ENCODE peak calls at places on chromosome 5, in six cellular contexts. One of them, this sample, is unnamed.

GRCh38 chr5:68337235-68337634 is 121.7 kb downstream of the PIK3R1 start:
- DNase-seq in upper lobe of right lung: no peak
- DNase-seq in IMR-90: no peak
- DNase-seq in uterus: no peak
- DNase-seq in PC-3: no peak
- DNase-seq in transverse colon: no peak
- DNase-seq in this sample: no peak

GRCh38 chr5:95961617-95962474 is at the start of gene ELL2:
- DNase-seq in uterus: peak; percentile 94
- DNase-seq in PC-3: peak; percentile 93
- DNase-seq in upper lobe of right lung: peak; percentile 100
- DNase-seq in IMR-90: peak; percentile 98
- DNase-seq in transverse colon: peak; percentile 100
- DNase-seq in this sample: peak; percentile 84

GRCh38 chr5:154756203-154756870 is 1.2 kb downstream of the LARP1 start:
- DNase-seq in IMR-90: no peak
- DNase-seq in uterus: peak; percentile 33
- DNase-seq in transverse colon: peak; percentile 60
- DNase-seq in PC-3: no peak
- DNase-seq in upper lobe of right lung: peak; percentile 83
- DNase-seq in this sample: no peak

GRCh38 chr5:173108914-173109313 is 35.4 kb upstream of the BNIP1 start:
- DNase-seq in IMR-90: no peak
- DNase-seq in transverse colon: no peak
- DNase-seq in uterus: no peak
- DNase-seq in PC-3: no peak
- DNase-seq in upper lobe of right lung: no peak
- DNase-seq in this sample: no peak

GRCh38 chr5:1885476-1885755 is 2.7 kb upstream of the IRX4 start:
- DNase-seq in IMR-90: no peak
- DNase-seq in PC-3: no peak
- DNase-seq in uterus: no peak
- DNase-seq in transverse colon: no peak
- DNase-seq in upper lobe of right lung: no peak
- DNase-seq in this sample: no peak

GRCh38 chr5:131825404-131826013 is 28.7 kb upstream of the FNIP1 start:
- DNase-seq in PC-3: no peak
- DNase-seq in uterus: no peak
- DNase-seq in upper lobe of right lung: no peak
- DNase-seq in IMR-90: no peak
- DNase-seq in transverse colon: no peak
- DNase-seq in this sample: no peak

GRCh38 chr5:158531899-158532298 is 567.8 kb downstream of the EBF1 start:
- DNase-seq in transverse colon: no peak
- DNase-seq in PC-3: no peak
- DNase-seq in upper lobe of right lung: no peak
- DNase-seq in IMR-90: no peak
- DNase-seq in uterus: no peak
- DNase-seq in this sample: no peak

GRCh38 chr5:84248013-84248412 is 136.7 kb downstream of the EDIL3 start:
- DNase-seq in PC-3: peak; percentile 70
- DNase-seq in transverse colon: no peak
- DNase-seq in upper lobe of right lung: no peak
- DNase-seq in uterus: no peak
- DNase-seq in IMR-90: no peak
- DNase-seq in this sample: no peak

GRCh38 chr5:132775439-132776076 is 1.5 kb downstream of the SEPTIN8 start:
- DNase-seq in uterus: no peak
- DNase-seq in PC-3: no peak
- DNase-seq in upper lobe of right lung: no peak
- DNase-seq in IMR-90: no peak
- DNase-seq in transverse colon: no peak
- DNase-seq in this sample: no peak

GRCh38 chr5:66967102-66967501 is 229.5 kb downstream of the CD180 start:
- DNase-seq in uterus: no peak
- DNase-seq in upper lobe of right lung: no peak
- DNase-seq in transverse colon: no peak
- DNase-seq in IMR-90: peak; percentile 86
- DNase-seq in PC-3: no peak
- DNase-seq in this sample: no peak

GRCh38 chr5:395156-395920 is 47.6 kb upstream of the EXOC3 start:
- DNase-seq in PC-3: peak; percentile 51
- DNase-seq in transverse colon: no peak
- DNase-seq in IMR-90: peak; percentile 94
- DNase-seq in uterus: no peak
- DNase-seq in upper lobe of right lung: peak; percentile 53
- DNase-seq in this sample: peak; percentile 91

GRCh38 chr5:128304121-128304520 is 220.6 kb downstream of the SLC12A2 start:
- DNase-seq in IMR-90: peak; percentile 73
- DNase-seq in transverse colon: no peak
- DNase-seq in uterus: no peak
- DNase-seq in upper lobe of right lung: no peak
- DNase-seq in PC-3: peak; percentile 22
- DNase-seq in this sample: no peak

GRCh38 chr5:91339053-91339710 is 43.9 kb downstream of the ARRDC3 start:
- DNase-seq in transverse colon: no peak
- DNase-seq in uterus: no peak
- DNase-seq in upper lobe of right lung: no peak
- DNase-seq in PC-3: no peak
- DNase-seq in IMR-90: peak; percentile 22
- DNase-seq in this sample: peak; percentile 19

GRCh38 chr5:65952259-65952658 is 25.9 kb downstream of the ERBIN start:
- DNase-seq in upper lobe of right lung: no peak
- DNase-seq in PC-3: no peak
- DNase-seq in transverse colon: no peak
- DNase-seq in uterus: no peak
- DNase-seq in IMR-90: no peak
- DNase-seq in this sample: no peak

GRCh38 chr5:143649869-143650268 is 162.1 kb upstream of the HMHB1 start:
- DNase-seq in transverse colon: no peak
- DNase-seq in upper lobe of right lung: no peak
- DNase-seq in PC-3: no peak
- DNase-seq in uterus: no peak
- DNase-seq in IMR-90: peak; percentile 21
- DNase-seq in this sample: peak; percentile 53

GRCh38 chr5:128414469-128414868 is 123.6 kb downstream of the FBN2 start:
- DNase-seq in PC-3: no peak
- DNase-seq in uterus: no peak
- DNase-seq in IMR-90: no peak
- DNase-seq in upper lobe of right lung: no peak
- DNase-seq in transverse colon: no peak
- DNase-seq in this sample: no peak

GRCh38 chr5:150672237-150672883 is 11.3 kb downstream of the MYOZ3 start:
- DNase-seq in upper lobe of right lung: peak; percentile 75
- DNase-seq in IMR-90: no peak
- DNase-seq in transverse colon: no peak
- DNase-seq in uterus: peak; percentile 50
- DNase-seq in PC-3: peak; percentile 24
- DNase-seq in this sample: no peak

GRCh38 chr5:144203750-144204596 is 33.3 kb downstream of the KCTD16 start:
- DNase-seq in upper lobe of right lung: no peak
- DNase-seq in PC-3: peak; percentile 73
- DNase-seq in uterus: peak; percentile 20
- DNase-seq in IMR-90: peak; percentile 82
- DNase-seq in transverse colon: peak; percentile 12
- DNase-seq in this sample: peak; percentile 30

GRCh38 chr5:157328277-157328912 is 62.5 kb downstream of the CYFIP2 start:
- DNase-seq in IMR-90: peak; percentile 81
- DNase-seq in upper lobe of right lung: no peak
- DNase-seq in PC-3: peak; percentile 90
- DNase-seq in transverse colon: peak; percentile 58
- DNase-seq in uterus: peak; percentile 59
- DNase-seq in this sample: peak; percentile 12

GRCh38 chr5:65480306-65480865 is 1.3 kb downstream of the ADAMTS6 start:
- DNase-seq in upper lobe of right lung: peak; percentile 76
- DNase-seq in IMR-90: peak; percentile 93
- DNase-seq in PC-3: peak; percentile 43
- DNase-seq in transverse colon: peak; percentile 76
- DNase-seq in uterus: peak; percentile 78
- DNase-seq in this sample: peak; percentile 52

GRCh38 chr5:89471556-89471955 is 588.6 kb upstream of the MEF2C start:
- DNase-seq in PC-3: no peak
- DNase-seq in upper lobe of right lung: no peak
- DNase-seq in transverse colon: no peak
- DNase-seq in uterus: no peak
- DNase-seq in IMR-90: no peak
- DNase-seq in this sample: peak; percentile 44

GRCh38 chr5:150778103-150778516 is 447 bp upstream of the SMIM3 start:
- DNase-seq in IMR-90: peak; percentile 51
- DNase-seq in PC-3: peak; percentile 53
- DNase-seq in uterus: no peak
- DNase-seq in upper lobe of right lung: no peak
- DNase-seq in transverse colon: no peak
- DNase-seq in this sample: no peak

DNA sequence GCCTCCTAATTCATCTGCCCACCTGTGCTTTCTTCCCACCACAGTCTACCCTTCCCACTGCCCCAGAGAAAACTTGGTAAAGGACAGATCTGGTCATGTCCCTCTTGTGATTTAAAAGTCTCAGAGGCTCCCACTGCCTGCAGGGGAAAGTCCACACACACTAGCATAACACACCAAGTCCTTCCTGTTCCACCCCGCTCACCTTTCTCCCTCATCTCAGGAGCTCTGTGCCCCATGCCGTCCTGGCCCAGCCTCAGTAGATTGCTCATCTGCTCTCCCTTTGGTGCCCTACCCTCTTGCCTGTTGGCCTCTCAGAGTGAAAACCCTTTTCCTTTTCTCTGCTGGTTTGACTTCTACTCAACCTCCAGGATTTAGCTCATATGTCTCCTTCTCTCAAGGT is 111.4 kb upstream of the MAP3K1 start:
- DNase-seq in transverse colon: no peak
- DNase-seq in IMR-90: no peak
- DNase-seq in upper lobe of right lung: no peak
- DNase-seq in PC-3: no peak
- DNase-seq in uterus: no peak
- DNase-seq in this sample: no peak
- H3K27me3 ChIP-seq in transverse colon: no peaks in the 10 kb centered on the region
- H3K27me3 ChIP-seq in IMR-90: peaks cover 20% of the 10 kb centered on the region
- H3K27me3 ChIP-seq in upper lobe of right lung: no peaks in the 10 kb centered on the region
- H3K27me3 ChIP-seq in PC-3: peaks cover 3% of the 10 kb centered on the region
- H3K27me3 ChIP-seq in uterus: no peaks in the 10 kb centered on the region
- H3K27me3 ChIP-seq in this sample: peaks cover 1% of the 10 kb centered on the region

GRCh38 chr5:180593446-180594206 is 2.3 kb upstream of the SCGB3A1 start:
- DNase-seq in upper lobe of right lung: no peak
- DNase-seq in uterus: no peak
- DNase-seq in IMR-90: no peak
- DNase-seq in PC-3: no peak
- DNase-seq in transverse colon: no peak
- DNase-seq in this sample: no peak
- H3K27me3 ChIP-seq in upper lobe of right lung: peaks cover 22% of the 10 kb centered on the region
- H3K27me3 ChIP-seq in uterus: peaks cover 3% of the 10 kb centered on the region
- H3K27me3 ChIP-seq in IMR-90: peaks cover 34% of the 10 kb centered on the region
- H3K27me3 ChIP-seq in PC-3: peaks cover 19% of the 10 kb centered on the region
- H3K27me3 ChIP-seq in transverse colon: peaks cover 53% of the 10 kb centered on the region
- H3K27me3 ChIP-seq in this sample: peaks cover 21% of the 10 kb centered on the region

GRCh38 chr5:33890147-33890546 is 1.6 kb downstream of the ADAMTS12 start:
- DNase-seq in IMR-90: peak; percentile 41
- DNase-seq in transverse colon: no peak
- DNase-seq in PC-3: no peak
- DNase-seq in uterus: no peak
- DNase-seq in upper lobe of right lung: no peak
- DNase-seq in this sample: no peak
- H3K27me3 ChIP-seq in IMR-90: no peaks in the 10 kb centered on the region
- H3K27me3 ChIP-seq in transverse colon: peaks cover 23% of the 10 kb centered on the region
- H3K27me3 ChIP-seq in PC-3: no peaks in the 10 kb centered on the region
- H3K27me3 ChIP-seq in uterus: no peaks in the 10 kb centered on the region
- H3K27me3 ChIP-seq in upper lobe of right lung: peaks cover 11% of the 10 kb centered on the region
- H3K27me3 ChIP-seq in this sample: no peaks in the 10 kb centered on the region

DNA sequence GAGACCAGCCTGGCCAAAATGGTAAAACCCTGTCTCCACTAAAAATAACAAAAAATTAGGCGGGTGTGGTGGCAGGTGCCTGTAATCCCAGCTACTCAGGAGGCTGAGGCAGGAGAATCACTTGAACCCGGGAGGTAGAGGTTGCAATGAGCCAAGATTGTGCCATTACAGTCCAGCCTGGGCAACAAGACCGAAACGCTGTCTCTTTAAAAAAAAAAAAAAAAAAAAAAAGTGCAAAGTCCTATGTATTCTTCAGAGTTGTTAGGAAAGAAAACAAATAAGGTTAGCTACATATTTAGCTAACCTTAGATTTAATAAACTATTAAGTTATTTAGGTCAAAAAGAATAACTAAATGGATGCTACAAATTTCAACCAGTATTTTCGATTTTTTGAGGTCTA is 11.5 kb downstream of the ATG12 start:
- DNase-seq in transverse colon: no peak
- DNase-seq in IMR-90: no peak
- DNase-seq in PC-3: no peak
- DNase-seq in upper lobe of right lung: no peak
- DNase-seq in uterus: no peak
- DNase-seq in this sample: no peak
- H3K27me3 ChIP-seq in transverse colon: no peaks in the 10 kb centered on the region
- H3K27me3 ChIP-seq in IMR-90: no peaks in the 10 kb centered on the region
- H3K27me3 ChIP-seq in PC-3: no peaks in the 10 kb centered on the region
- H3K27me3 ChIP-seq in upper lobe of right lung: no peaks in the 10 kb centered on the region
- H3K27me3 ChIP-seq in uterus: no peaks in the 10 kb centered on the region
- H3K27me3 ChIP-seq in this sample: no peaks in the 10 kb centered on the region

GRCh38 chr5:123033157-123033671 is 3.3 kb downstream of the PPIC start:
- DNase-seq in upper lobe of right lung: no peak
- DNase-seq in transverse colon: no peak
- DNase-seq in PC-3: peak; percentile 39
- DNase-seq in uterus: no peak
- DNase-seq in IMR-90: no peak
- DNase-seq in this sample: no peak

GRCh38 chr5:123035320-123035949 is 1.1 kb downstream of the PPIC start:
- DNase-seq in upper lobe of right lung: peak; percentile 81
- DNase-seq in IMR-90: peak; percentile 27
- DNase-seq in PC-3: peak; percentile 66
- DNase-seq in transverse colon: peak; percentile 63
- DNase-seq in uterus: peak; percentile 37
- DNase-seq in this sample: no peak

GRCh38 chr5:123036391-123037103 is at the start of gene PPIC:
- DNase-seq in uterus: peak; percentile 81
- DNase-seq in IMR-90: peak; percentile 71
- DNase-seq in PC-3: peak; percentile 73
- DNase-seq in transverse colon: peak; percentile 91
- DNase-seq in upper lobe of right lung: peak; percentile 96
- DNase-seq in this sample: peak; percentile 44

GRCh38 chr5:123037104-123037418 is 536 bp upstream of the PPIC start:
- DNase-seq in transverse colon: no peak
- DNase-seq in PC-3: no peak
- DNase-seq in IMR-90: no peak
- DNase-seq in uterus: no peak
- DNase-seq in upper lobe of right lung: no peak
- DNase-seq in this sample: no peak

DNA sequence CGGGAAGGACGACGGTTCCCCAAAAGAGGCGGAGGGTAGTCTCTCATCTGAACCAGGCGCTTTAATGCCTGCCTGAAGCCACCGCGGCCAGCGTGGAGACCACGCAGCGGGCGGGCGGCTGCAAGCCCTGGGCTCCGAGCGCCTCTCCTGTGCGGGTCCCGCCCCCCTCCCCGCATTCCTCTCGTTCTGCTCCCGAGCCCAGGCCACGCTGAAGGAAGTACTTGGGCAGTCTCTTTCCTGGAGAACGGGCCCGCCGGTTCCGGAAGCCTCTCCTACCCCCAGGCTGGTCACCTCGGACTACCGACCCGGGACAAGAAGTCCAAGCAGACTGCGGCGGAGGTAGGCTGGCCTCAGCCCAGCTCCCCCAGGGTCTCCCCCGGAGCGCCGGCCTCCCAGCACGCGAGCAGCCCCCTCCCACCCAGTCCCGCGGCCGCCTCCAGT is 555 bp downstream of the PPIC start:
- DNase-seq in transverse colon: peak; percentile 58
- DNase-seq in IMR-90: peak; percentile 29
- DNase-seq in upper lobe of right lung: peak; percentile 87
- DNase-seq in uterus: peak; percentile 47
- DNase-seq in PC-3: peak; percentile 39
- DNase-seq in this sample: no peak
- H3K27me3 ChIP-seq in transverse colon: no peaks in the 10 kb centered on the region
- H3K27me3 ChIP-seq in IMR-90: no peaks in the 10 kb centered on the region
- H3K27me3 ChIP-seq in upper lobe of right lung: no peaks in the 10 kb centered on the region
- H3K27me3 ChIP-seq in uterus: no peaks in the 10 kb centered on the region
- H3K27me3 ChIP-seq in PC-3: no peaks in the 10 kb centered on the region
- H3K27me3 ChIP-seq in this sample: no peaks in the 10 kb centered on the region